ENCODE peak calls at places on chromosomes 7 and 10, in nine cellular contexts. C, J, X, I, W, T, V, L and H are unnamed samples.

GRCh38 chr10:7085147-7085912 is 325.5 kb downstream of the SFMBT2 start:
- DNase-seq in X (no peak), C (no peak), T (no peak), I (no peak), J (no peak), V (no peak), W (peak), L (no peak), H (no peak)

GRCh38 chr10:44974628-44975431 is 3.8 kb downstream of the DEPP1 start:
- DNase-seq in W (peak), J (peak), T (peak), X (peak), C (peak), L (peak), V (no peak), I (peak), H (peak)

GRCh38 chr7:76260171-76260703 is 42.2 kb upstream of the HSPB1 start:
- DNase-seq in L (no peak), W (peak), J (peak), T (no peak), C (peak), V (no peak), X (no peak), I (peak), H (peak)

GRCh38 chr7:137601642-137602041 is 245.1 kb downstream of the DGKI start:
- DNase-seq in L (no peak), V (no peak), C (no peak), J (no peak), I (peak), X (no peak), T (no peak), W (no peak), H (no peak)

GRCh38 chr10:99612167-99612831 is 7.9 kb downstream of the SLC25A28 start:
- DNase-seq in I (peak), X (no peak), L (peak), C (peak), T (peak), V (peak), J (peak), W (peak), H (peak)

GRCh38 chr10:6924166-6924565 is 344.1 kb upstream of the PRKCQ start:
- DNase-seq in L (peak), C (no peak), X (no peak), I (no peak), T (no peak), J (no peak), W (no peak), V (no peak), H (peak)

GRCh38 chr10:69087600-69088470 is at the start of gene SRGN:
- DNase-seq in X (peak), T (no peak), J (peak), W (no peak), V (peak), C (peak), L (peak), I (no peak), H (peak)

GRCh38 chr10:107206856-107207255 is 42.4 kb upstream of the SORCS1 start:
- DNase-seq in W (no peak), I (no peak), V (no peak), J (no peak), C (no peak), L (no peak), T (no peak), X (no peak), H (no peak)

GRCh38 chr7:42107484-42107883 is 129.5 kb downstream of the GLI3 start:
- DNase-seq in T (no peak), C (no peak), V (no peak), I (no peak), W (no peak), X (no peak), J (no peak), L (no peak), H (peak)

GRCh38 chr7:78499283-78499682 is 700.7 kb downstream of the PHTF2 start:
- DNase-seq in C (no peak), J (no peak), L (no peak), V (no peak), W (no peak), I (no peak), X (no peak), T (no peak), H (no peak)

GRCh38 chr10:121648078-121648477 is 49.8 kb upstream of the FGFR2 start:
- DNase-seq in W (no peak), X (no peak), I (no peak), L (no peak), T (no peak), J (no peak), C (no peak), V (no peak), H (no peak)

GRCh38 chr7:80439894-80440811 is 71.7 kb downstream of the GNAT3 start:
- DNase-seq in W (no peak), J (no peak), V (peak), X (no peak), C (no peak), T (peak), I (no peak), L (peak), H (peak)